ENCODE peak calls at places on chromosomes 6 and 20, in ten cellular contexts. One of them, this sample, is unnamed.

GRCh38 chr6:135054238-135054574 is 416 bp downstream of the HBS1L start:
- DNase-seq in cardiac muscle cell: no peak
- DNase-seq in stimulated activated CD4-positive, alpha-beta T cell treated with anti-CD3 and anti-CD28 coated beads, Interleukin-2, amount 100 ng/mL, for 48 hours: no peak
- DNase-seq in germinal center: no peak
- DNase-seq in sciatic nerve: no peak
- DNase-seq in T1000: no peak
- DNase-seq in Calu3: no peak
- DNase-seq in T47D: no peak
- DNase-seq in left cardiac atrium: no peak
- DNase-seq in NCI-H510A treated with DMSO at 0.1 percent for 48 hours: no peak
- DNase-seq in this sample: peak

GRCh38 chr6:36544228-36544627 is 3.1 kb downstream of the STK38 start:
- DNase-seq in cardiac muscle cell: no peak
- DNase-seq in stimulated activated CD4-positive, alpha-beta T cell treated with anti-CD3 and anti-CD28 coated beads, Interleukin-2, amount 100 ng/mL, for 48 hours: no peak
- DNase-seq in germinal center: no peak
- DNase-seq in sciatic nerve: no peak
- DNase-seq in T1000: no peak
- DNase-seq in Calu3: no peak
- DNase-seq in T47D: no peak
- DNase-seq in left cardiac atrium: no peak
- DNase-seq in NCI-H510A treated with DMSO at 0.1 percent for 48 hours: no peak
- DNase-seq in this sample: no peak

GRCh38 chr20:34557936-34558319 is 590 bp upstream of the MAP1LC3A start:
- DNase-seq in cardiac muscle cell: no peak
- DNase-seq in stimulated activated CD4-positive, alpha-beta T cell treated with anti-CD3 and anti-CD28 coated beads, Interleukin-2, amount 100 ng/mL, for 48 hours: no peak
- DNase-seq in germinal center: no peak
- DNase-seq in sciatic nerve: no peak
- DNase-seq in T1000: no peak
- DNase-seq in Calu3: no peak
- DNase-seq in T47D: no peak
- DNase-seq in left cardiac atrium: no peak
- DNase-seq in NCI-H510A treated with DMSO at 0.1 percent for 48 hours: no peak
- DNase-seq in this sample: no peak

GRCh38 chr6:146770965-146771735 is 172.4 kb downstream of the ADGB start:
- DNase-seq in cardiac muscle cell: no peak
- DNase-seq in stimulated activated CD4-positive, alpha-beta T cell treated with anti-CD3 and anti-CD28 coated beads, Interleukin-2, amount 100 ng/mL, for 48 hours: peak
- DNase-seq in germinal center: no peak
- DNase-seq in sciatic nerve: no peak
- DNase-seq in T1000: no peak
- DNase-seq in Calu3: no peak
- DNase-seq in T47D: no peak
- DNase-seq in left cardiac atrium: peak
- DNase-seq in NCI-H510A treated with DMSO at 0.1 percent for 48 hours: no peak
- DNase-seq in this sample: no peak

GRCh38 chr6:31422587-31422986 is 19.2 kb downstream of the MICA start:
- DNase-seq in cardiac muscle cell: no peak
- DNase-seq in stimulated activated CD4-positive, alpha-beta T cell treated with anti-CD3 and anti-CD28 coated beads, Interleukin-2, amount 100 ng/mL, for 48 hours: no peak
- DNase-seq in germinal center: no peak
- DNase-seq in sciatic nerve: no peak
- DNase-seq in T1000: no peak
- DNase-seq in Calu3: no peak
- DNase-seq in T47D: no peak
- DNase-seq in left cardiac atrium: no peak
- DNase-seq in NCI-H510A treated with DMSO at 0.1 percent for 48 hours: no peak
- DNase-seq in this sample: no peak

GRCh38 chr20:56628015-56628872 is 862 bp upstream of the TFAP2C start:
- DNase-seq in cardiac muscle cell: peak
- DNase-seq in stimulated activated CD4-positive, alpha-beta T cell treated with anti-CD3 and anti-CD28 coated beads, Interleukin-2, amount 100 ng/mL, for 48 hours: no peak
- DNase-seq in germinal center: no peak
- DNase-seq in sciatic nerve: no peak
- DNase-seq in T1000: no peak
- DNase-seq in Calu3: peak
- DNase-seq in T47D: peak
- DNase-seq in left cardiac atrium: no peak
- DNase-seq in NCI-H510A treated with DMSO at 0.1 percent for 48 hours: no peak
- DNase-seq in this sample: peak

GRCh38 chr6:57294829-57295228 is 22.6 kb upstream of the PRIM2 start:
- DNase-seq in cardiac muscle cell: no peak
- DNase-seq in stimulated activated CD4-positive, alpha-beta T cell treated with anti-CD3 and anti-CD28 coated beads, Interleukin-2, amount 100 ng/mL, for 48 hours: no peak
- DNase-seq in germinal center: no peak
- DNase-seq in sciatic nerve: no peak
- DNase-seq in T1000: no peak
- DNase-seq in Calu3: no peak
- DNase-seq in T47D: no peak
- DNase-seq in left cardiac atrium: peak
- DNase-seq in NCI-H510A treated with DMSO at 0.1 percent for 48 hours: no peak
- DNase-seq in this sample: no peak

GRCh38 chr6:1837868-1838267 is 228.2 kb downstream of the FOXC1 start:
- DNase-seq in cardiac muscle cell: no peak
- DNase-seq in stimulated activated CD4-positive, alpha-beta T cell treated with anti-CD3 and anti-CD28 coated beads, Interleukin-2, amount 100 ng/mL, for 48 hours: no peak
- DNase-seq in germinal center: no peak
- DNase-seq in sciatic nerve: no peak
- DNase-seq in T1000: no peak
- DNase-seq in Calu3: no peak
- DNase-seq in T47D: no peak
- DNase-seq in left cardiac atrium: no peak
- DNase-seq in NCI-H510A treated with DMSO at 0.1 percent for 48 hours: no peak
- DNase-seq in this sample: no peak

This sample was measured in hepatocyte.